ENCODE peak calls at places on chromosomes 5 and 9, in ten cellular contexts. One of them, this sample, is unnamed.

GRCh38 chr5:131959906-131960305 is 14.4 kb upstream of the MEIKIN start:
- DNase-seq in COR-L47: no peak
- DNase-seq in M059J: peak; percentile 7
- DNase-seq in stimulated activated CD4-positive, alpha-beta T cell treated with anti-CD3 and anti-CD28 coated beads, Interleukin-2, amount 100 ng/mL, for 48 hours: no peak
- DNase-seq in kidney glomerular epithelial cell: no peak
- DNase-seq in SK-MEL-5: no peak
- DNase-seq in heart left ventricle: no peak
- DNase-seq in NCI-H345: no peak
- DNase-seq in activated CD4-positive, alpha-beta T cell treated with anti-CD3 and anti-CD28 coated beads for 1 hour: no peak
- DNase-seq in iPS-NIHi11: no peak
- DNase-seq in this sample: no peak

GRCh38 chr5:55633574-55634203 is 78.4 kb downstream of the SLC38A9 start:
- DNase-seq in kidney glomerular epithelial cell: no peak
- DNase-seq in stimulated activated CD4-positive, alpha-beta T cell treated with anti-CD3 and anti-CD28 coated beads, Interleukin-2, amount 100 ng/mL, for 48 hours: no peak
- DNase-seq in M059J: peak; percentile 77
- DNase-seq in iPS-NIHi11: no peak
- DNase-seq in activated CD4-positive, alpha-beta T cell treated with anti-CD3 and anti-CD28 coated beads for 1 hour: no peak
- DNase-seq in heart left ventricle: peak; percentile 85
- DNase-seq in SK-MEL-5: no peak
- DNase-seq in COR-L47: no peak
- DNase-seq in NCI-H345: peak; percentile 3
- DNase-seq in this sample: no peak

GRCh38 chr5:138515571-138516275 is 27.3 kb downstream of the ETF1 start:
- DNase-seq in heart left ventricle: no peak
- DNase-seq in M059J: no peak
- DNase-seq in NCI-H345: no peak
- DNase-seq in SK-MEL-5: no peak
- DNase-seq in iPS-NIHi11: no peak
- DNase-seq in activated CD4-positive, alpha-beta T cell treated with anti-CD3 and anti-CD28 coated beads for 1 hour: no peak
- DNase-seq in kidney glomerular epithelial cell: no peak
- DNase-seq in COR-L47: no peak
- DNase-seq in stimulated activated CD4-positive, alpha-beta T cell treated with anti-CD3 and anti-CD28 coated beads, Interleukin-2, amount 100 ng/mL, for 48 hours: no peak
- DNase-seq in this sample: no peak

GRCh38 chr9:71916834-71917534 is 5.5 kb downstream of the C9orf85 start:
- DNase-seq in NCI-H345: no peak
- DNase-seq in stimulated activated CD4-positive, alpha-beta T cell treated with anti-CD3 and anti-CD28 coated beads, Interleukin-2, amount 100 ng/mL, for 48 hours: peak; percentile 6
- DNase-seq in iPS-NIHi11: no peak
- DNase-seq in kidney glomerular epithelial cell: no peak
- DNase-seq in COR-L47: no peak
- DNase-seq in heart left ventricle: no peak
- DNase-seq in M059J: no peak
- DNase-seq in SK-MEL-5: peak; percentile 38
- DNase-seq in activated CD4-positive, alpha-beta T cell treated with anti-CD3 and anti-CD28 coated beads for 1 hour: no peak
- DNase-seq in this sample: no peak

GRCh38 chr5:143001764-143002351 is 231.7 kb downstream of the ARHGAP26 start:
- DNase-seq in kidney glomerular epithelial cell: no peak
- DNase-seq in COR-L47: no peak
- DNase-seq in activated CD4-positive, alpha-beta T cell treated with anti-CD3 and anti-CD28 coated beads for 1 hour: no peak
- DNase-seq in M059J: peak; percentile 86
- DNase-seq in SK-MEL-5: no peak
- DNase-seq in NCI-H345: no peak
- DNase-seq in heart left ventricle: no peak
- DNase-seq in stimulated activated CD4-positive, alpha-beta T cell treated with anti-CD3 and anti-CD28 coated beads, Interleukin-2, amount 100 ng/mL, for 48 hours: no peak
- DNase-seq in iPS-NIHi11: no peak
- DNase-seq in this sample: no peak

GRCh38 chr5:14268236-14268701 is 125.1 kb downstream of the TRIO start:
- DNase-seq in activated CD4-positive, alpha-beta T cell treated with anti-CD3 and anti-CD28 coated beads for 1 hour: no peak
- DNase-seq in M059J: peak; percentile 99
- DNase-seq in kidney glomerular epithelial cell: peak; percentile 46
- DNase-seq in COR-L47: no peak
- DNase-seq in heart left ventricle: peak; percentile 65
- DNase-seq in stimulated activated CD4-positive, alpha-beta T cell treated with anti-CD3 and anti-CD28 coated beads, Interleukin-2, amount 100 ng/mL, for 48 hours: no peak
- DNase-seq in NCI-H345: no peak
- DNase-seq in SK-MEL-5: peak; percentile 49
- DNase-seq in iPS-NIHi11: no peak
- DNase-seq in this sample: no peak

GRCh38 chr5:176528301-176528700 is 8.9 kb downstream of the RNF44 start:
- DNase-seq in heart left ventricle: no peak
- DNase-seq in COR-L47: no peak
- DNase-seq in SK-MEL-5: no peak
- DNase-seq in stimulated activated CD4-positive, alpha-beta T cell treated with anti-CD3 and anti-CD28 coated beads, Interleukin-2, amount 100 ng/mL, for 48 hours: no peak
- DNase-seq in activated CD4-positive, alpha-beta T cell treated with anti-CD3 and anti-CD28 coated beads for 1 hour: no peak
- DNase-seq in kidney glomerular epithelial cell: no peak
- DNase-seq in NCI-H345: no peak
- DNase-seq in iPS-NIHi11: no peak
- DNase-seq in M059J: no peak
- DNase-seq in this sample: no peak

GRCh38 chr9:4246969-4247368 is 52.9 kb downstream of the GLIS3 start:
- DNase-seq in heart left ventricle: no peak
- DNase-seq in M059J: no peak
- DNase-seq in activated CD4-positive, alpha-beta T cell treated with anti-CD3 and anti-CD28 coated beads for 1 hour: no peak
- DNase-seq in NCI-H345: no peak
- DNase-seq in SK-MEL-5: no peak
- DNase-seq in COR-L47: no peak
- DNase-seq in kidney glomerular epithelial cell: no peak
- DNase-seq in stimulated activated CD4-positive, alpha-beta T cell treated with anti-CD3 and anti-CD28 coated beads, Interleukin-2, amount 100 ng/mL, for 48 hours: no peak
- DNase-seq in iPS-NIHi11: no peak
- DNase-seq in this sample: no peak

GRCh38 chr5:172666251-172666650 is 25.2 kb downstream of the NEURL1B start:
- DNase-seq in kidney glomerular epithelial cell: no peak
- DNase-seq in iPS-NIHi11: peak; percentile 51
- DNase-seq in COR-L47: no peak
- DNase-seq in stimulated activated CD4-positive, alpha-beta T cell treated with anti-CD3 and anti-CD28 coated beads, Interleukin-2, amount 100 ng/mL, for 48 hours: no peak
- DNase-seq in SK-MEL-5: peak; percentile 68
- DNase-seq in M059J: no peak
- DNase-seq in activated CD4-positive, alpha-beta T cell treated with anti-CD3 and anti-CD28 coated beads for 1 hour: no peak
- DNase-seq in heart left ventricle: no peak
- DNase-seq in NCI-H345: no peak
- DNase-seq in this sample: no peak

GRCh38 chr5:84260939-84261338 is 123.7 kb downstream of the EDIL3 start:
- DNase-seq in activated CD4-positive, alpha-beta T cell treated with anti-CD3 and anti-CD28 coated beads for 1 hour: no peak
- DNase-seq in M059J: no peak
- DNase-seq in heart left ventricle: no peak
- DNase-seq in iPS-NIHi11: no peak
- DNase-seq in COR-L47: no peak
- DNase-seq in stimulated activated CD4-positive, alpha-beta T cell treated with anti-CD3 and anti-CD28 coated beads, Interleukin-2, amount 100 ng/mL, for 48 hours: no peak
- DNase-seq in kidney glomerular epithelial cell: no peak
- DNase-seq in SK-MEL-5: no peak
- DNase-seq in NCI-H345: no peak
- DNase-seq in this sample: no peak

GRCh38 chr9:129284607-129285291 is 106.7 kb upstream of the IER5L start:
- DNase-seq in stimulated activated CD4-positive, alpha-beta T cell treated with anti-CD3 and anti-CD28 coated beads, Interleukin-2, amount 100 ng/mL, for 48 hours: no peak
- DNase-seq in kidney glomerular epithelial cell: no peak
- DNase-seq in NCI-H345: peak; percentile 7
- DNase-seq in iPS-NIHi11: no peak
- DNase-seq in SK-MEL-5: no peak
- DNase-seq in heart left ventricle: no peak
- DNase-seq in activated CD4-positive, alpha-beta T cell treated with anti-CD3 and anti-CD28 coated beads for 1 hour: no peak
- DNase-seq in M059J: no peak
- DNase-seq in COR-L47: no peak
- DNase-seq in this sample: no peak

GRCh38 chr9:68808481-68808880 is 103.4 kb downstream of the PIP5K1B start:
- DNase-seq in iPS-NIHi11: no peak
- DNase-seq in stimulated activated CD4-positive, alpha-beta T cell treated with anti-CD3 and anti-CD28 coated beads, Interleukin-2, amount 100 ng/mL, for 48 hours: no peak
- DNase-seq in NCI-H345: peak; percentile 36
- DNase-seq in kidney glomerular epithelial cell: no peak
- DNase-seq in SK-MEL-5: no peak
- DNase-seq in COR-L47: peak; percentile 52
- DNase-seq in M059J: no peak
- DNase-seq in activated CD4-positive, alpha-beta T cell treated with anti-CD3 and anti-CD28 coated beads for 1 hour: no peak
- DNase-seq in heart left ventricle: no peak
- DNase-seq in this sample: no peak

GRCh38 chr9:129681924-129682323 is 16.5 kb downstream of the PRRX2 start:
- DNase-seq in stimulated activated CD4-positive, alpha-beta T cell treated with anti-CD3 and anti-CD28 coated beads, Interleukin-2, amount 100 ng/mL, for 48 hours: no peak
- DNase-seq in iPS-NIHi11: no peak
- DNase-seq in COR-L47: no peak
- DNase-seq in heart left ventricle: no peak
- DNase-seq in kidney glomerular epithelial cell: no peak
- DNase-seq in activated CD4-positive, alpha-beta T cell treated with anti-CD3 and anti-CD28 coated beads for 1 hour: no peak
- DNase-seq in M059J: no peak
- DNase-seq in SK-MEL-5: no peak
- DNase-seq in NCI-H345: no peak
- DNase-seq in this sample: no peak

GRCh38 chr5:54663876-54664275 is 146.3 kb downstream of the SNX18 start:
- DNase-seq in kidney glomerular epithelial cell: peak; percentile 80
- DNase-seq in SK-MEL-5: peak; percentile 88
- DNase-seq in NCI-H345: no peak
- DNase-seq in M059J: peak; percentile 85
- DNase-seq in COR-L47: no peak
- DNase-seq in heart left ventricle: peak; percentile 49
- DNase-seq in stimulated activated CD4-positive, alpha-beta T cell treated with anti-CD3 and anti-CD28 coated beads, Interleukin-2, amount 100 ng/mL, for 48 hours: no peak
- DNase-seq in iPS-NIHi11: no peak
- DNase-seq in activated CD4-positive, alpha-beta T cell treated with anti-CD3 and anti-CD28 coated beads for 1 hour: no peak
- DNase-seq in this sample: no peak

GRCh38 chr5:148746826-148747535 is 79.4 kb upstream of the ADRB2 start:
- DNase-seq in kidney glomerular epithelial cell: no peak
- DNase-seq in COR-L47: no peak
- DNase-seq in SK-MEL-5: no peak
- DNase-seq in iPS-NIHi11: no peak
- DNase-seq in M059J: no peak
- DNase-seq in activated CD4-positive, alpha-beta T cell treated with anti-CD3 and anti-CD28 coated beads for 1 hour: no peak
- DNase-seq in heart left ventricle: no peak
- DNase-seq in stimulated activated CD4-positive, alpha-beta T cell treated with anti-CD3 and anti-CD28 coated beads, Interleukin-2, amount 100 ng/mL, for 48 hours: no peak
- DNase-seq in NCI-H345: no peak
- DNase-seq in this sample: peak; percentile 48

GRCh38 chr5:56951946-56952691 is at the start of gene MIER3:
- DNase-seq in kidney glomerular epithelial cell: peak; percentile 62
- DNase-seq in COR-L47: peak; percentile 67
- DNase-seq in iPS-NIHi11: peak; percentile 98
- DNase-seq in M059J: peak; percentile 74
- DNase-seq in heart left ventricle: peak; percentile 86
- DNase-seq in stimulated activated CD4-positive, alpha-beta T cell treated with anti-CD3 and anti-CD28 coated beads, Interleukin-2, amount 100 ng/mL, for 48 hours: peak; percentile 69
- DNase-seq in activated CD4-positive, alpha-beta T cell treated with anti-CD3 and anti-CD28 coated beads for 1 hour: peak; percentile 73
- DNase-seq in NCI-H345: peak; percentile 76
- DNase-seq in SK-MEL-5: peak; percentile 78
- DNase-seq in this sample: peak; percentile 74

GRCh38 chr9:72952914-72953313 is at the start of gene ALDH1A1:
- DNase-seq in M059J: peak; percentile 4
- DNase-seq in COR-L47: peak; percentile 42
- DNase-seq in SK-MEL-5: no peak
- DNase-seq in NCI-H345: no peak
- DNase-seq in stimulated activated CD4-positive, alpha-beta T cell treated with anti-CD3 and anti-CD28 coated beads, Interleukin-2, amount 100 ng/mL, for 48 hours: no peak
- DNase-seq in heart left ventricle: no peak
- DNase-seq in iPS-NIHi11: peak; percentile 44
- DNase-seq in kidney glomerular epithelial cell: peak; percentile 22
- DNase-seq in activated CD4-positive, alpha-beta T cell treated with anti-CD3 and anti-CD28 coated beads for 1 hour: no peak
- DNase-seq in this sample: peak; percentile 27

GRCh38 chr9:27527702-27528277 is 1.8 kb downstream of the MOB3B start:
- DNase-seq in M059J: no peak
- DNase-seq in SK-MEL-5: no peak
- DNase-seq in kidney glomerular epithelial cell: no peak
- DNase-seq in heart left ventricle: no peak
- DNase-seq in NCI-H345: no peak
- DNase-seq in COR-L47: no peak
- DNase-seq in stimulated activated CD4-positive, alpha-beta T cell treated with anti-CD3 and anti-CD28 coated beads, Interleukin-2, amount 100 ng/mL, for 48 hours: no peak
- DNase-seq in activated CD4-positive, alpha-beta T cell treated with anti-CD3 and anti-CD28 coated beads for 1 hour: no peak
- DNase-seq in iPS-NIHi11: no peak
- DNase-seq in this sample: no peak

GRCh38 chr9:130672466-130672865 is 8.1 kb downstream of the PRDM12 start:
- DNase-seq in M059J: no peak
- DNase-seq in COR-L47: no peak
- DNase-seq in NCI-H345: no peak
- DNase-seq in kidney glomerular epithelial cell: no peak
- DNase-seq in stimulated activated CD4-positive, alpha-beta T cell treated with anti-CD3 and anti-CD28 coated beads, Interleukin-2, amount 100 ng/mL, for 48 hours: no peak
- DNase-seq in heart left ventricle: no peak
- DNase-seq in iPS-NIHi11: no peak
- DNase-seq in SK-MEL-5: no peak
- DNase-seq in activated CD4-positive, alpha-beta T cell treated with anti-CD3 and anti-CD28 coated beads for 1 hour: no peak
- DNase-seq in this sample: no peak

GRCh38 chr5:95446560-95447221 is 55.5 kb downstream of the FAM81B start:
- DNase-seq in activated CD4-positive, alpha-beta T cell treated with anti-CD3 and anti-CD28 coated beads for 1 hour: no peak
- DNase-seq in iPS-NIHi11: no peak
- DNase-seq in stimulated activated CD4-positive, alpha-beta T cell treated with anti-CD3 and anti-CD28 coated beads, Interleukin-2, amount 100 ng/mL, for 48 hours: no peak
- DNase-seq in NCI-H345: no peak
- DNase-seq in SK-MEL-5: no peak
- DNase-seq in COR-L47: no peak
- DNase-seq in heart left ventricle: no peak
- DNase-seq in kidney glomerular epithelial cell: peak; percentile 85
- DNase-seq in M059J: peak; percentile 67
- DNase-seq in this sample: no peak

This sample was measured in GDM1.